ENCODE peak calls at places on chromosome 3, in six cellular contexts. D is endodermal cell, Z is HCT116, O is tibial nerve, L is glutamatergic neuron, U is nephron progenitor cell. B is an unnamed sample.

GRCh38 chr3:42894693-42895092 is 11.2 kb upstream of the ZNF662 start:
- DNase-seq in D (no peak), O (no peak), U (no peak), L (no peak), Z (no peak), B (no peak)

GRCh38 chr3:55604414-55604813 is 117.3 kb upstream of the WNT5A start:
- DNase-seq in Z (no peak), L (no peak), D (no peak), O (no peak), U (no peak), B (no peak)

GRCh38 chr3:55596212-55596611 is 109.1 kb upstream of the WNT5A start:
- DNase-seq in D (no peak), U (no peak), O (no peak), Z (no peak), L (no peak), B (no peak)

GRCh38 chr3:29940759-29941319 is 660.0 kb downstream of the RBMS3 start:
- DNase-seq in Z (no peak), U (no peak), L (no peak), O (no peak), D (no peak), B (no peak)

GRCh38 chr3:125175321-125176078 is 37.0 kb downstream of the SLC12A8 start:
- DNase-seq in D (no peak), L (no peak), Z (no peak), U (no peak), O (no peak), B (no peak)

GRCh38 chr3:124833710-124834332 is 53.3 kb downstream of the ITGB5 start:
- DNase-seq in U (no peak), L (no peak), O (no peak), Z (no peak), D (peak), B (no peak)

GRCh38 chr3:187667526-187667925 is 2.7 kb downstream of the SST start:
- DNase-seq in Z (no peak), L (no peak), O (no peak), D (no peak), U (no peak), B (no peak)

GRCh38 chr3:125051715-125052581 is 3.8 kb downstream of the HEG1 start:
- DNase-seq in D (peak), L (peak), Z (no peak), O (no peak), U (peak), B (no peak)

GRCh38 chr3:51384145-51384729 is 854 bp upstream of the MANF start:
- DNase-seq in O (no peak), U (peak), L (peak), D (no peak), Z (no peak), B (no peak)

GRCh38 chr3:192261135-192261534 is 466.2 kb downstream of the FGF12 start:
- DNase-seq in U (no peak), L (no peak), O (no peak), Z (no peak), D (no peak), B (no peak)

GRCh38 chr3:73786346-73786807 is 161.6 kb upstream of the PDZRN3 start:
- DNase-seq in D (no peak), O (peak), Z (no peak), L (no peak), U (no peak), B (no peak)

GRCh38 chr3:40971191-40972168 is 227.8 kb upstream of the CTNNB1 start:
- DNase-seq in L (no peak), Z (peak), U (no peak), O (peak), D (no peak), B (peak)

GRCh38 chr3:71724584-71725278 is 471 bp downstream of the EIF4E3 start:
- DNase-seq in U (peak), L (peak), O (no peak), Z (no peak), D (peak), B (peak)

GRCh38 chr3:154139996-154140436 is 18.8 kb downstream of the ARHGEF26 start:
- DNase-seq in L (no peak), D (no peak), O (no peak), Z (no peak), U (no peak), B (no peak)

DNA sequence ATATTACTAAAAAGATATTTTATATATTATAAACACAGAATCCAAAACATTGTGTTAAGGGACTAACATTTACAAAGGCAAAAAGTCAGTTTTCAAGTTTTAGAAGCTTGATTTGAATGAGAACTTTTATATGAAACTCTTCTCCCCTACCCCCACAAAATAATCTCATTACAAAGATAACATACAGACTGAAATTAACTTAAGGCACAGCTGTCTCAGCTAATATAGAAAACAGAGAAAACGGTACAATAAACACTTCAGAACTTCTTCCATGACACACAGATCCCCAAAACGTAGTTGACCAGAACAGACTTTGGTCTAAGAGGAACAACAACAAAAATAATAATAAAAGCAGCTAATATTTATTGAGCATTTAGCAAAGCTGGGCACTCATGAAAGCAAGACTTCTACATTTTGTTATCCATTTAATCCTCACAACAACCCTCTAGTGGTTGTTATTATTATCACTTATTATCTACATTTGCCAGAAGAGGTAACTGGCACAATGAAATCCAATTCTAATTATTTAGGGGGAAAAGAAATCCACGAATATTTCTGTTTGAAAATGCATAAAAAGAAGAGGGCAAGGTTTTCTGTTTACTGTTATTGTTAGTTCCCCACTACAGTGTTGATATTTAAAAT is 68.1 kb downstream of the PFN2 start:
- DNase-seq in D (no peak), O (no peak), Z (no peak), U (no peak), L (no peak), B (no peak)
- TF ChIP-seq CTCF in D (peak), O (peak), Z (peak), U (peak), L (peak), B (peak)

GRCh38 chr3:129259612-129260477 is 10.4 kb downstream of the COPG1 start:
- DNase-seq in D (no peak), Z (no peak), U (no peak), L (no peak), O (no peak), B (peak)
- TF ChIP-seq CTCF in D (no peak), Z (no peak), U (no peak), L (no peak), O (no peak), B (no peak)

DNA sequence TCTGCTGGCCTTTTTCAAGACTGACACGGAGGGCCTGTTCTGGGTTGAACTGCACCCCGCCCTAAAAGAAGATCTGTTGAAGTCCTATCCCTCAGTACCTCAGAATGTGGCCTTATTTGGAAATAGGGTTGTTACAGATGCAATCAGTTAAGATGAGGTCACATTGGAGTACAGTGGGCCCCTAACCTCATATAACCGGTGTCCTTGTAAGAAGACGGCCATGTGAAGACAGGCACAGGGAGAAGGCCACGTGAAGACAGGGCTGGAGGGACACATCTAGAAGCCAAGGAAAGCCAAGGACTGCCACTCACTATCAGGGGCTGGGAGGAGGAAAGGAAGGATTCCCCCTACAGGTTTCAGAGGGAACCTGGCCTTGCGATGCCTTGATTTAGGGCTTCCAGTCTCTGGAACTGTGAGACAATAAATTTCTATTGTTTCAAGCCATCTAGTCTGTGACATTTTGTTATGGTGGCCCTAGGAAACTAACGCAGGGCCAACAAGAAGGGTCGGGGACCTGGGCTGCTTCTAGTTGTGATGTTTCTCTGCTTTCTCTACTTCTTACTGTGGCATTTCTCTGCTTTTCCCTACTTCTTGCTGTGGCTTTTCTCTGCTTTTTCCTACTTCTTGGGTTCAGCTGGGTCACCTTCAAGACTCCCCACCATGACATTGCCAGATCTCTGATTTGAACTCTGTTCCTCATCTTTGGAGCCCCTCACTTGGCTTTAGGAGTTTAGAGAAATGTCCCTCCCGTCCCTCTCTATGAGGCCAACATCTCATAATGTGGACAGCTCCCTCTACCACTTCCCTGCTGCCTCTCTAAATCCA is 4.8 kb upstream of the CCDC174 start:
- DNase-seq in O (no peak), D (peak), Z (no peak), L (no peak), U (no peak), B (no peak)
- TF ChIP-seq CTCF in O (no peak), D (peak), Z (no peak), L (peak), U (no peak), B (no peak)

GRCh38 chr3:123026551-123027291 is 842 bp downstream of the SEMA5B start:
- DNase-seq in Z (no peak), U (peak), L (peak), O (no peak), D (peak), B (peak)

GRCh38 chr3:123028233-123028828 is 768 bp upstream of the SEMA5B start:
- DNase-seq in Z (peak), U (peak), D (peak), O (peak), L (no peak), B (no peak)

GRCh38 chr3:123031051-123031450 is 3.5 kb upstream of the SEMA5B start:
- DNase-seq in D (peak), L (no peak), O (no peak), U (no peak), Z (no peak), B (no peak)

GRCh38 chr3:123025642-123026521 is 1.7 kb downstream of the SEMA5B start:
- DNase-seq in D (peak), L (peak), Z (no peak), U (peak), O (no peak), B (no peak)

DNA sequence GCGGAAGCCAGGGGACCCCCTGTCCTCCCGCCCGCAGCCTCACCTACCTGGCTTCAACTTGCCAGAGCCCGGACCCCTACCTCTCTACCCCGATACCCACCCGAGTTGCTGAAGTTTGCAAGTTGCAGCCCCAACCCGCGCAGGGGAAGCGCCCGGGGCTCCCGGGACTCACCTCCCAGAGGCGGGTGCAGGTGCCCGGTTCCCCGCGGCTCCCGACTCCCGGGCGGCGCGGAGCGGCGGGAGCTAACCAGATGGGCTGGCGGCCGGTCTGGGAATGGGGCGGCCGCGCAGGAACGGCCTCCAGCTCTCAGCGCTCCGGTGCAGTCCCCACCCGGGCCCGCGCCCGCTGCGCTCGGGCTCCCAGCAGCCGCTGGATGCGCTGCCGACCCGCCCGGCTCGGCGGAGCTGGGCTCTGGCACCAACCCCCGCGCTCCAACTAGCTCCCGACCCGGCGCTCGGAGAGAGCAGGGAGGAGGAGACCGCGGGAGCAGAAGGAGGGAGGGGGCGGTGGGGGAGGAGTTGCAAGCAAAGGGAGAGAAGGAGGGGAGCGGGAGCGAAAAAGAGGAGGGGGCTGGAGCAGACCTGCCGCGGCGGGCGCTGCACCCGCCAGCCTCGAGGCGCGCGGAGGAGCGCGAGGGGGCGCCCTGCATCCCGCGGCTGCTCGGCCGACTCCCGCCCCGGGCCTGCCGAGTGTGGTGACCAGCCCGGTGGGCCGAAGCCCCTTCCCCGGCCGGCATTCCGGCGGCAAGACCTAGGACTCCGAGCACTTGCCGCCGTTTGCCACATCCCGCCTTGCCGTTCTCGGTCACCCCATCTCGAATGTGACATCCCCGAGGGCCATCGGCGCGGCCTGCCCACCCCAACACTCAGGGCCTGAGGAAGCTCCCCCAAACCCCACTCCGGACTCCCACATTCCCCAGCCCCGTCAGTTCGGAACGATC is at the start of gene SEMA5B:
- DNase-seq in Z (no peak), U (peak), D (peak), O (no peak), L (peak), B (peak)
- TF ChIP-seq CTCF in Z (no peak), U (peak), D (peak), O (peak), L (no peak), B (peak)

GRCh38 chr3:182621435-182622240 is 171.7 kb upstream of the ATP11B start:
- DNase-seq in D (no peak), U (no peak), L (no peak), Z (no peak), O (no peak), B (no peak)

GRCh38 chr3:182618981-182619591 is 174.2 kb upstream of the ATP11B start:
- DNase-seq in D (no peak), L (no peak), O (no peak), Z (peak), U (no peak), B (no peak)

GRCh38 chr3:182620715-182621434 is 172.4 kb upstream of the ATP11B start:
- DNase-seq in U (no peak), Z (no peak), L (no peak), D (no peak), O (no peak), B (no peak)

GRCh38 chr3:182617511-182617910 is 175.8 kb upstream of the ATP11B start:
- DNase-seq in Z (no peak), L (no peak), U (no peak), D (no peak), O (no peak), B (no peak)

DNA sequence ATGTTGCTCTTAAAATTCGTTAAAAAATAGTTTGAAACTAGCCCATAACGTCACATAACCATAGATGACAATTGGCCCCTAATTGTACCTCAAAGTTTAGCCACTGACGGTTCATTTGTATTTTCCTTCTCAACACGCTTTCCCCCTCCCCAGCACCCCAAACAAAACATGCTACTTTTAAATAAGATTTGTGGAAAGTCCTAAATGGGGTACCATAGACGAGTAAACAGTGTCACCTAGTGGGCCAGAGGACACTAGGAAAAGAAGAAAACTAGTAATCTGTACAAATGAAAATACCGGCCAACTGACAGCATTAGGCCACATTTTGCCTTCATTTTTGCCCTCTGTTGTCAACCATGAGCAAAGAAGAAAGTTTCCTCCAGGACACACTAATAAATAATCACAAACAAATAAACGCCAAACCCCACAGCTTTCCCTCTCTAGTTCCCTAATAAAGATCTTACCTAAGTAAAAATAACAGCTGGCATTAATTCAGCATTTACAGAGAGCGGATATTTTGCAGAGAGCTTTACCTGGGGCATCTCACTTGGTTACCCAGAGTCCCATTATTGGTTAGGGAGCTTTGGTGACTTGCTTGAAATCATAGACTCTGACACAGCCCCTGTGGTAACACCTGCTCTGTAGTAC is 175.1 kb upstream of the ATP11B start:
- DNase-seq in U (peak), O (peak), L (no peak), D (no peak), Z (no peak), B (no peak)
- TF ChIP-seq CTCF in U (peak), O (peak), L (no peak), D (peak), Z (peak), B (peak)

DNA sequence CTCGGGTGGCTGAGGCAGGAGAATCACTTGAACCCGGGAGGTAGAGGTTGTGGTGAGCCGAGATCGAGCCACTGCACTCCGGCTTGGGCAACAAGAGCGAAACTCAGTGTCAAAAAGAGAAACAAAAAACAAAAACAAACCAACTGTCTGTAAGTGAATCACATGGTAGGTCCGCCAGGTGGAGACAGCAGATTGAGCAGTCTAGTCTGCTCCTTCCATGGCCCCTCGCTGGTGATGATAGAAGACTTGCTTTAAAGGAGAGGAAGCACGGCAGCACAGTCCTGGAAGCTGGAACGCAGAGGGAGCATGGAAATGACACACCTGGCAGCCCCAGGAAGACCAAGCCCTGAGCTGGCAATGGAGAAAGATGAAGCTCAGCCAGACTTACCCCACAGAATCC is 31.4 kb upstream of the MGLL start:
- DNase-seq in D (peak), L (no peak), U (no peak), Z (no peak), O (no peak), B (no peak)
- TF ChIP-seq CTCF in D (peak), L (no peak), U (no peak), Z (no peak), O (no peak), B (no peak)

GRCh38 chr3:142975316-142975995 is 12.0 kb upstream of the PAQR9 start:
- DNase-seq in O (no peak), Z (no peak), D (peak), L (no peak), U (no peak), B (no peak)
- TF ChIP-seq CTCF in O (no peak), Z (peak), D (peak), L (no peak), U (no peak), B (no peak)

B was measured in upper lobe of right lung.